ENCODE peak calls at places on chromosomes 16 and 17, in ten cellular contexts. One of them, this sample, is unnamed.

GRCh38 chr16:46972429-46972970 is 974 bp downstream of the DNAJA2 start:
- DNase-seq in type B pancreatic cell: no peak
- DNase-seq in foreskin melanocyte: peak
- DNase-seq in NCI-H2081: peak
- DNase-seq in HFFc6: peak
- DNase-seq in activated CD4-positive, alpha-beta memory T cell treated with anti-CD3 and anti-CD28 coated beads, Interleukin-2, amount 10 ng/mL, durations not matched to agents 7 days and 5 days: no peak
- DNase-seq in AG10803: peak
- DNase-seq in CD4-positive, alpha-beta memory T cell: peak
- DNase-seq in naive thymus-derived CD8-positive, alpha-beta T cell: no peak
- DNase-seq in putamen: no peak
- DNase-seq in this sample: peak

GRCh38 chr16:75380870-75381269 is 52.4 kb downstream of the CFDP1 start:
- DNase-seq in putamen: no peak
- DNase-seq in naive thymus-derived CD8-positive, alpha-beta T cell: no peak
- DNase-seq in NCI-H2081: no peak
- DNase-seq in AG10803: peak
- DNase-seq in foreskin melanocyte: peak
- DNase-seq in type B pancreatic cell: no peak
- DNase-seq in HFFc6: peak
- DNase-seq in activated CD4-positive, alpha-beta memory T cell treated with anti-CD3 and anti-CD28 coated beads, Interleukin-2, amount 10 ng/mL, durations not matched to agents 7 days and 5 days: no peak
- DNase-seq in CD4-positive, alpha-beta memory T cell: peak
- DNase-seq in this sample: no peak

GRCh38 chr16:7085776-7086175 is 246.9 kb upstream of the RBFOX1 start:
- DNase-seq in type B pancreatic cell: no peak
- DNase-seq in NCI-H2081: no peak
- DNase-seq in activated CD4-positive, alpha-beta memory T cell treated with anti-CD3 and anti-CD28 coated beads, Interleukin-2, amount 10 ng/mL, durations not matched to agents 7 days and 5 days: no peak
- DNase-seq in putamen: no peak
- DNase-seq in naive thymus-derived CD8-positive, alpha-beta T cell: no peak
- DNase-seq in HFFc6: no peak
- DNase-seq in AG10803: no peak
- DNase-seq in CD4-positive, alpha-beta memory T cell: no peak
- DNase-seq in foreskin melanocyte: no peak
- DNase-seq in this sample: no peak

GRCh38 chr17:47239663-47240374 is 13.8 kb upstream of the ITGB3 start:
- DNase-seq in CD4-positive, alpha-beta memory T cell: no peak
- DNase-seq in activated CD4-positive, alpha-beta memory T cell treated with anti-CD3 and anti-CD28 coated beads, Interleukin-2, amount 10 ng/mL, durations not matched to agents 7 days and 5 days: no peak
- DNase-seq in putamen: peak
- DNase-seq in foreskin melanocyte: peak
- DNase-seq in type B pancreatic cell: no peak
- DNase-seq in naive thymus-derived CD8-positive, alpha-beta T cell: no peak
- DNase-seq in AG10803: peak
- DNase-seq in NCI-H2081: peak
- DNase-seq in HFFc6: peak
- DNase-seq in this sample: peak

GRCh38 chr17:60439501-60439900 is 17.2 kb downstream of the CHCT1 start:
- DNase-seq in type B pancreatic cell: no peak
- DNase-seq in AG10803: peak
- DNase-seq in NCI-H2081: no peak
- DNase-seq in CD4-positive, alpha-beta memory T cell: no peak
- DNase-seq in naive thymus-derived CD8-positive, alpha-beta T cell: no peak
- DNase-seq in HFFc6: peak
- DNase-seq in foreskin melanocyte: no peak
- DNase-seq in activated CD4-positive, alpha-beta memory T cell treated with anti-CD3 and anti-CD28 coated beads, Interleukin-2, amount 10 ng/mL, durations not matched to agents 7 days and 5 days: no peak
- DNase-seq in putamen: no peak
- DNase-seq in this sample: no peak

GRCh38 chr17:43702636-43703035 is 40.9 kb upstream of the MEOX1 start:
- DNase-seq in HFFc6: no peak
- DNase-seq in AG10803: no peak
- DNase-seq in putamen: no peak
- DNase-seq in naive thymus-derived CD8-positive, alpha-beta T cell: no peak
- DNase-seq in CD4-positive, alpha-beta memory T cell: no peak
- DNase-seq in activated CD4-positive, alpha-beta memory T cell treated with anti-CD3 and anti-CD28 coated beads, Interleukin-2, amount 10 ng/mL, durations not matched to agents 7 days and 5 days: no peak
- DNase-seq in foreskin melanocyte: no peak
- DNase-seq in NCI-H2081: peak
- DNase-seq in type B pancreatic cell: no peak
- DNase-seq in this sample: peak

GRCh38 chr17:78676415-78677302 is 99.5 kb upstream of the DNAH17 start:
- DNase-seq in naive thymus-derived CD8-positive, alpha-beta T cell: no peak
- DNase-seq in foreskin melanocyte: no peak
- DNase-seq in HFFc6: no peak
- DNase-seq in type B pancreatic cell: no peak
- DNase-seq in CD4-positive, alpha-beta memory T cell: no peak
- DNase-seq in putamen: no peak
- DNase-seq in activated CD4-positive, alpha-beta memory T cell treated with anti-CD3 and anti-CD28 coated beads, Interleukin-2, amount 10 ng/mL, durations not matched to agents 7 days and 5 days: no peak
- DNase-seq in NCI-H2081: no peak
- DNase-seq in AG10803: no peak
- DNase-seq in this sample: no peak

GRCh38 chr17:71304498-71305158 is 816.2 kb upstream of the SOX9 start:
- DNase-seq in activated CD4-positive, alpha-beta memory T cell treated with anti-CD3 and anti-CD28 coated beads, Interleukin-2, amount 10 ng/mL, durations not matched to agents 7 days and 5 days: no peak
- DNase-seq in type B pancreatic cell: no peak
- DNase-seq in putamen: no peak
- DNase-seq in foreskin melanocyte: no peak
- DNase-seq in naive thymus-derived CD8-positive, alpha-beta T cell: no peak
- DNase-seq in CD4-positive, alpha-beta memory T cell: no peak
- DNase-seq in HFFc6: no peak
- DNase-seq in NCI-H2081: no peak
- DNase-seq in AG10803: no peak
- DNase-seq in this sample: no peak

GRCh38 chr17:1617620-1618174 is 10.9 kb downstream of the SLC43A2 start:
- DNase-seq in foreskin melanocyte: peak
- DNase-seq in type B pancreatic cell: no peak
- DNase-seq in naive thymus-derived CD8-positive, alpha-beta T cell: no peak
- DNase-seq in AG10803: peak
- DNase-seq in putamen: no peak
- DNase-seq in NCI-H2081: no peak
- DNase-seq in CD4-positive, alpha-beta memory T cell: no peak
- DNase-seq in HFFc6: no peak
- DNase-seq in activated CD4-positive, alpha-beta memory T cell treated with anti-CD3 and anti-CD28 coated beads, Interleukin-2, amount 10 ng/mL, durations not matched to agents 7 days and 5 days: no peak
- DNase-seq in this sample: no peak

GRCh38 chr16:2912330-2913199 is 834 bp downstream of the FLYWCH1 start:
- DNase-seq in putamen: peak
- DNase-seq in HFFc6: peak
- DNase-seq in foreskin melanocyte: peak
- DNase-seq in type B pancreatic cell: no peak
- DNase-seq in CD4-positive, alpha-beta memory T cell: peak
- DNase-seq in activated CD4-positive, alpha-beta memory T cell treated with anti-CD3 and anti-CD28 coated beads, Interleukin-2, amount 10 ng/mL, durations not matched to agents 7 days and 5 days: peak
- DNase-seq in naive thymus-derived CD8-positive, alpha-beta T cell: peak
- DNase-seq in AG10803: peak
- DNase-seq in NCI-H2081: no peak
- DNase-seq in this sample: peak

GRCh38 chr16:86899757-86900156 is 321.4 kb downstream of the FOXL1 start:
- DNase-seq in HFFc6: peak
- DNase-seq in foreskin melanocyte: no peak
- DNase-seq in naive thymus-derived CD8-positive, alpha-beta T cell: no peak
- DNase-seq in NCI-H2081: no peak
- DNase-seq in type B pancreatic cell: no peak
- DNase-seq in CD4-positive, alpha-beta memory T cell: no peak
- DNase-seq in putamen: no peak
- DNase-seq in AG10803: peak
- DNase-seq in activated CD4-positive, alpha-beta memory T cell treated with anti-CD3 and anti-CD28 coated beads, Interleukin-2, amount 10 ng/mL, durations not matched to agents 7 days and 5 days: no peak
- DNase-seq in this sample: no peak

GRCh38 chr17:45628019-45628418 is 137.5 kb upstream of the PLEKHM1 start:
- DNase-seq in CD4-positive, alpha-beta memory T cell: no peak
- DNase-seq in activated CD4-positive, alpha-beta memory T cell treated with anti-CD3 and anti-CD28 coated beads, Interleukin-2, amount 10 ng/mL, durations not matched to agents 7 days and 5 days: no peak
- DNase-seq in HFFc6: no peak
- DNase-seq in foreskin melanocyte: no peak
- DNase-seq in putamen: no peak
- DNase-seq in naive thymus-derived CD8-positive, alpha-beta T cell: no peak
- DNase-seq in type B pancreatic cell: no peak
- DNase-seq in NCI-H2081: no peak
- DNase-seq in AG10803: no peak
- DNase-seq in this sample: no peak

GRCh38 chr17:18191967-18192366 is 8.3 kb downstream of the ALKBH5 start:
- DNase-seq in foreskin melanocyte: no peak
- DNase-seq in type B pancreatic cell: no peak
- DNase-seq in CD4-positive, alpha-beta memory T cell: no peak
- DNase-seq in putamen: no peak
- DNase-seq in NCI-H2081: no peak
- DNase-seq in HFFc6: no peak
- DNase-seq in activated CD4-positive, alpha-beta memory T cell treated with anti-CD3 and anti-CD28 coated beads, Interleukin-2, amount 10 ng/mL, durations not matched to agents 7 days and 5 days: no peak
- DNase-seq in naive thymus-derived CD8-positive, alpha-beta T cell: no peak
- DNase-seq in AG10803: no peak
- DNase-seq in this sample: peak

GRCh38 chr16:46800494-46800893 is 30.5 kb downstream of the C16orf87 start:
- DNase-seq in foreskin melanocyte: no peak
- DNase-seq in putamen: no peak
- DNase-seq in CD4-positive, alpha-beta memory T cell: no peak
- DNase-seq in HFFc6: no peak
- DNase-seq in activated CD4-positive, alpha-beta memory T cell treated with anti-CD3 and anti-CD28 coated beads, Interleukin-2, amount 10 ng/mL, durations not matched to agents 7 days and 5 days: no peak
- DNase-seq in NCI-H2081: no peak
- DNase-seq in type B pancreatic cell: no peak
- DNase-seq in AG10803: no peak
- DNase-seq in naive thymus-derived CD8-positive, alpha-beta T cell: no peak
- DNase-seq in this sample: no peak

GRCh38 chr17:78672880-78673371 is 95.7 kb upstream of the DNAH17 start:
- DNase-seq in type B pancreatic cell: no peak
- DNase-seq in foreskin melanocyte: peak
- DNase-seq in naive thymus-derived CD8-positive, alpha-beta T cell: no peak
- DNase-seq in CD4-positive, alpha-beta memory T cell: no peak
- DNase-seq in NCI-H2081: no peak
- DNase-seq in putamen: no peak
- DNase-seq in HFFc6: no peak
- DNase-seq in AG10803: no peak
- DNase-seq in activated CD4-positive, alpha-beta memory T cell treated with anti-CD3 and anti-CD28 coated beads, Interleukin-2, amount 10 ng/mL, durations not matched to agents 7 days and 5 days: no peak
- DNase-seq in this sample: no peak

GRCh38 chr16:82037251-82037650 is 2.2 kb downstream of the HSD17B2 start:
- DNase-seq in activated CD4-positive, alpha-beta memory T cell treated with anti-CD3 and anti-CD28 coated beads, Interleukin-2, amount 10 ng/mL, durations not matched to agents 7 days and 5 days: no peak
- DNase-seq in foreskin melanocyte: no peak
- DNase-seq in putamen: no peak
- DNase-seq in HFFc6: no peak
- DNase-seq in CD4-positive, alpha-beta memory T cell: no peak
- DNase-seq in NCI-H2081: no peak
- DNase-seq in naive thymus-derived CD8-positive, alpha-beta T cell: no peak
- DNase-seq in type B pancreatic cell: no peak
- DNase-seq in AG10803: no peak
- DNase-seq in this sample: no peak

GRCh38 chr17:75060434-75061054 is 13.5 kb downstream of the KCTD2 start:
- DNase-seq in naive thymus-derived CD8-positive, alpha-beta T cell: no peak
- DNase-seq in foreskin melanocyte: no peak
- DNase-seq in AG10803: no peak
- DNase-seq in type B pancreatic cell: no peak
- DNase-seq in activated CD4-positive, alpha-beta memory T cell treated with anti-CD3 and anti-CD28 coated beads, Interleukin-2, amount 10 ng/mL, durations not matched to agents 7 days and 5 days: no peak
- DNase-seq in putamen: no peak
- DNase-seq in CD4-positive, alpha-beta memory T cell: no peak
- DNase-seq in NCI-H2081: no peak
- DNase-seq in HFFc6: no peak
- DNase-seq in this sample: peak

GRCh38 chr17:73256220-73256619 is 5.5 kb downstream of the CPSF4L start:
- DNase-seq in activated CD4-positive, alpha-beta memory T cell treated with anti-CD3 and anti-CD28 coated beads, Interleukin-2, amount 10 ng/mL, durations not matched to agents 7 days and 5 days: no peak
- DNase-seq in putamen: no peak
- DNase-seq in AG10803: no peak
- DNase-seq in NCI-H2081: no peak
- DNase-seq in naive thymus-derived CD8-positive, alpha-beta T cell: no peak
- DNase-seq in CD4-positive, alpha-beta memory T cell: no peak
- DNase-seq in type B pancreatic cell: no peak
- DNase-seq in foreskin melanocyte: no peak
- DNase-seq in HFFc6: no peak
- DNase-seq in this sample: no peak

GRCh38 chr17:74923538-74924249 is 379 bp upstream of the OTOP2 start:
- DNase-seq in foreskin melanocyte: peak
- DNase-seq in HFFc6: no peak
- DNase-seq in naive thymus-derived CD8-positive, alpha-beta T cell: peak
- DNase-seq in activated CD4-positive, alpha-beta memory T cell treated with anti-CD3 and anti-CD28 coated beads, Interleukin-2, amount 10 ng/mL, durations not matched to agents 7 days and 5 days: peak
- DNase-seq in NCI-H2081: peak
- DNase-seq in AG10803: peak
- DNase-seq in putamen: peak
- DNase-seq in CD4-positive, alpha-beta memory T cell: peak
- DNase-seq in type B pancreatic cell: peak
- DNase-seq in this sample: peak

GRCh38 chr16:51404386-51404785 is 253.3 kb upstream of the SALL1 start:
- DNase-seq in putamen: no peak
- DNase-seq in foreskin melanocyte: no peak
- DNase-seq in AG10803: no peak
- DNase-seq in CD4-positive, alpha-beta memory T cell: no peak
- DNase-seq in naive thymus-derived CD8-positive, alpha-beta T cell: no peak
- DNase-seq in HFFc6: no peak
- DNase-seq in NCI-H2081: no peak
- DNase-seq in type B pancreatic cell: no peak
- DNase-seq in activated CD4-positive, alpha-beta memory T cell treated with anti-CD3 and anti-CD28 coated beads, Interleukin-2, amount 10 ng/mL, durations not matched to agents 7 days and 5 days: no peak
- DNase-seq in this sample: no peak

GRCh38 chr17:37506678-37507077 is 17.0 kb downstream of the DUSP14 start:
- DNase-seq in foreskin melanocyte: no peak
- DNase-seq in activated CD4-positive, alpha-beta memory T cell treated with anti-CD3 and anti-CD28 coated beads, Interleukin-2, amount 10 ng/mL, durations not matched to agents 7 days and 5 days: peak
- DNase-seq in AG10803: no peak
- DNase-seq in HFFc6: peak
- DNase-seq in naive thymus-derived CD8-positive, alpha-beta T cell: no peak
- DNase-seq in CD4-positive, alpha-beta memory T cell: no peak
- DNase-seq in putamen: no peak
- DNase-seq in NCI-H2081: peak
- DNase-seq in type B pancreatic cell: no peak
- DNase-seq in this sample: peak

GRCh38 chr17:29576214-29577008 is 7.9 kb downstream of the TP53I13 start:
- DNase-seq in CD4-positive, alpha-beta memory T cell: no peak
- DNase-seq in type B pancreatic cell: no peak
- DNase-seq in activated CD4-positive, alpha-beta memory T cell treated with anti-CD3 and anti-CD28 coated beads, Interleukin-2, amount 10 ng/mL, durations not matched to agents 7 days and 5 days: no peak
- DNase-seq in foreskin melanocyte: no peak
- DNase-seq in AG10803: no peak
- DNase-seq in putamen: no peak
- DNase-seq in naive thymus-derived CD8-positive, alpha-beta T cell: no peak
- DNase-seq in NCI-H2081: no peak
- DNase-seq in HFFc6: no peak
- DNase-seq in this sample: no peak

GRCh38 chr17:11950771-11951519 is 46.3 kb downstream of the ZNF18 start:
- DNase-seq in CD4-positive, alpha-beta memory T cell: no peak
- DNase-seq in AG10803: peak
- DNase-seq in putamen: no peak
- DNase-seq in naive thymus-derived CD8-positive, alpha-beta T cell: no peak
- DNase-seq in HFFc6: no peak
- DNase-seq in NCI-H2081: no peak
- DNase-seq in type B pancreatic cell: no peak
- DNase-seq in foreskin melanocyte: no peak
- DNase-seq in activated CD4-positive, alpha-beta memory T cell treated with anti-CD3 and anti-CD28 coated beads, Interleukin-2, amount 10 ng/mL, durations not matched to agents 7 days and 5 days: no peak
- DNase-seq in this sample: no peak

GRCh38 chr16:26598061-26598460 is 468.7 kb upstream of the C16orf82 start:
- DNase-seq in CD4-positive, alpha-beta memory T cell: peak
- DNase-seq in AG10803: no peak
- DNase-seq in putamen: peak
- DNase-seq in foreskin melanocyte: no peak
- DNase-seq in activated CD4-positive, alpha-beta memory T cell treated with anti-CD3 and anti-CD28 coated beads, Interleukin-2, amount 10 ng/mL, durations not matched to agents 7 days and 5 days: peak
- DNase-seq in NCI-H2081: no peak
- DNase-seq in naive thymus-derived CD8-positive, alpha-beta T cell: no peak
- DNase-seq in HFFc6: no peak
- DNase-seq in type B pancreatic cell: no peak
- DNase-seq in this sample: no peak

GRCh38 chr16:11843206-11843605 is 8.1 kb downstream of the RSL1D1 start:
- DNase-seq in foreskin melanocyte: no peak
- DNase-seq in putamen: no peak
- DNase-seq in NCI-H2081: no peak
- DNase-seq in AG10803: no peak
- DNase-seq in type B pancreatic cell: no peak
- DNase-seq in activated CD4-positive, alpha-beta memory T cell treated with anti-CD3 and anti-CD28 coated beads, Interleukin-2, amount 10 ng/mL, durations not matched to agents 7 days and 5 days: no peak
- DNase-seq in CD4-positive, alpha-beta memory T cell: no peak
- DNase-seq in naive thymus-derived CD8-positive, alpha-beta T cell: no peak
- DNase-seq in HFFc6: no peak
- DNase-seq in this sample: no peak

GRCh38 chr16:87145181-87146176 is 171.7 kb downstream of the C16orf95 start:
- DNase-seq in naive thymus-derived CD8-positive, alpha-beta T cell: no peak
- DNase-seq in NCI-H2081: no peak
- DNase-seq in AG10803: peak
- DNase-seq in HFFc6: peak
- DNase-seq in putamen: no peak
- DNase-seq in foreskin melanocyte: no peak
- DNase-seq in type B pancreatic cell: no peak
- DNase-seq in CD4-positive, alpha-beta memory T cell: no peak
- DNase-seq in activated CD4-positive, alpha-beta memory T cell treated with anti-CD3 and anti-CD28 coated beads, Interleukin-2, amount 10 ng/mL, durations not matched to agents 7 days and 5 days: no peak
- DNase-seq in this sample: no peak

GRCh38 chr16:21194771-21195301 is 16.5 kb downstream of the ZP2 start:
- DNase-seq in CD4-positive, alpha-beta memory T cell: no peak
- DNase-seq in naive thymus-derived CD8-positive, alpha-beta T cell: no peak
- DNase-seq in HFFc6: peak
- DNase-seq in NCI-H2081: no peak
- DNase-seq in foreskin melanocyte: no peak
- DNase-seq in putamen: peak
- DNase-seq in AG10803: peak
- DNase-seq in activated CD4-positive, alpha-beta memory T cell treated with anti-CD3 and anti-CD28 coated beads, Interleukin-2, amount 10 ng/mL, durations not matched to agents 7 days and 5 days: no peak
- DNase-seq in type B pancreatic cell: no peak
- DNase-seq in this sample: no peak

GRCh38 chr17:7873051-7873450 is 15.2 kb downstream of the CYB5D1 start:
- DNase-seq in type B pancreatic cell: no peak
- DNase-seq in CD4-positive, alpha-beta memory T cell: no peak
- DNase-seq in HFFc6: no peak
- DNase-seq in NCI-H2081: no peak
- DNase-seq in activated CD4-positive, alpha-beta memory T cell treated with anti-CD3 and anti-CD28 coated beads, Interleukin-2, amount 10 ng/mL, durations not matched to agents 7 days and 5 days: no peak
- DNase-seq in foreskin melanocyte: no peak
- DNase-seq in naive thymus-derived CD8-positive, alpha-beta T cell: no peak
- DNase-seq in putamen: no peak
- DNase-seq in AG10803: no peak
- DNase-seq in this sample: no peak